ENCODE peak calls at places on chromosomes 12 and 14, in ten cellular contexts. One of them, this sample, is unnamed.

GRCh38 chr12:89663577-89664357 is 44.9 kb downstream of the ATP2B1 start:
- DNase-seq in body of pancreas: no peak
- DNase-seq in suprapubic skin: no peak
- DNase-seq in IMR-90: peak
- DNase-seq in erythroblast: peak
- DNase-seq in ovary: no peak
- DNase-seq in transverse colon: no peak
- DNase-seq in lower leg skin: no peak
- DNase-seq in GM12891: no peak
- DNase-seq in prostate gland: no peak
- DNase-seq in this sample: no peak

GRCh38 chr14:91509083-91509877 is 830 bp downstream of the PPP4R3A start:
- DNase-seq in body of pancreas: peak
- DNase-seq in suprapubic skin: peak
- DNase-seq in IMR-90: no peak
- DNase-seq in erythroblast: peak
- DNase-seq in ovary: peak
- DNase-seq in transverse colon: peak
- DNase-seq in lower leg skin: peak
- DNase-seq in GM12891: peak
- DNase-seq in prostate gland: peak
- DNase-seq in this sample: peak

GRCh38 chr12:45577844-45578399 is 151.6 kb upstream of the ARID2 start:
- DNase-seq in body of pancreas: no peak
- DNase-seq in suprapubic skin: no peak
- DNase-seq in IMR-90: no peak
- DNase-seq in erythroblast: no peak
- DNase-seq in ovary: no peak
- DNase-seq in transverse colon: no peak
- DNase-seq in lower leg skin: no peak
- DNase-seq in GM12891: no peak
- DNase-seq in prostate gland: no peak
- DNase-seq in this sample: no peak

GRCh38 chr12:62640910-62641448 is 174.4 kb downstream of the MON2 start:
- DNase-seq in body of pancreas: no peak
- DNase-seq in suprapubic skin: no peak
- DNase-seq in IMR-90: peak
- DNase-seq in erythroblast: no peak
- DNase-seq in ovary: no peak
- DNase-seq in transverse colon: no peak
- DNase-seq in lower leg skin: no peak
- DNase-seq in GM12891: peak
- DNase-seq in prostate gland: no peak
- DNase-seq in this sample: no peak

GRCh38 chr12:12645485-12645884 is 33.8 kb downstream of the CREBL2 start:
- DNase-seq in body of pancreas: peak
- DNase-seq in suprapubic skin: no peak
- DNase-seq in IMR-90: peak
- DNase-seq in erythroblast: peak
- DNase-seq in ovary: no peak
- DNase-seq in transverse colon: peak
- DNase-seq in lower leg skin: no peak
- DNase-seq in GM12891: no peak
- DNase-seq in prostate gland: no peak
- DNase-seq in this sample: no peak

GRCh38 chr14:89249296-89249565 is 167.8 kb downstream of the FOXN3 start:
- DNase-seq in body of pancreas: no peak
- DNase-seq in suprapubic skin: no peak
- DNase-seq in IMR-90: peak
- DNase-seq in erythroblast: no peak
- DNase-seq in ovary: no peak
- DNase-seq in transverse colon: no peak
- DNase-seq in lower leg skin: no peak
- DNase-seq in GM12891: no peak
- DNase-seq in prostate gland: no peak
- DNase-seq in this sample: no peak

GRCh38 chr12:45762185-45763110 is 32.9 kb downstream of the ARID2 start:
- DNase-seq in body of pancreas: no peak
- DNase-seq in suprapubic skin: no peak
- DNase-seq in IMR-90: peak
- DNase-seq in erythroblast: peak
- DNase-seq in ovary: no peak
- DNase-seq in transverse colon: no peak
- DNase-seq in lower leg skin: no peak
- DNase-seq in GM12891: no peak
- DNase-seq in prostate gland: peak
- DNase-seq in this sample: no peak

GRCh38 chr14:73492661-73493060 is 1.9 kb downstream of the RIOX1 start:
- DNase-seq in body of pancreas: no peak
- DNase-seq in suprapubic skin: no peak
- DNase-seq in IMR-90: no peak
- DNase-seq in erythroblast: peak
- DNase-seq in ovary: no peak
- DNase-seq in transverse colon: no peak
- DNase-seq in lower leg skin: no peak
- DNase-seq in GM12891: no peak
- DNase-seq in prostate gland: no peak
- DNase-seq in this sample: no peak

GRCh38 chr12:55072093-55072492 is 52.3 kb downstream of the NEUROD4 start:
- DNase-seq in body of pancreas: peak
- DNase-seq in suprapubic skin: no peak
- DNase-seq in IMR-90: no peak
- DNase-seq in erythroblast: peak
- DNase-seq in ovary: no peak
- DNase-seq in transverse colon: peak
- DNase-seq in lower leg skin: no peak
- DNase-seq in GM12891: no peak
- DNase-seq in prostate gland: peak
- DNase-seq in this sample: no peak

GRCh38 chr14:53615254-53615653 is 341.4 kb downstream of the BMP4 start:
- DNase-seq in body of pancreas: no peak
- DNase-seq in suprapubic skin: no peak
- DNase-seq in IMR-90: no peak
- DNase-seq in erythroblast: no peak
- DNase-seq in ovary: no peak
- DNase-seq in transverse colon: no peak
- DNase-seq in lower leg skin: no peak
- DNase-seq in GM12891: no peak
- DNase-seq in prostate gland: no peak
- DNase-seq in this sample: no peak

GRCh38 chr14:53608369-53608768 is 348.3 kb downstream of the BMP4 start:
- DNase-seq in body of pancreas: no peak
- DNase-seq in suprapubic skin: peak
- DNase-seq in IMR-90: no peak
- DNase-seq in erythroblast: no peak
- DNase-seq in ovary: no peak
- DNase-seq in transverse colon: peak
- DNase-seq in lower leg skin: peak
- DNase-seq in GM12891: no peak
- DNase-seq in prostate gland: no peak
- DNase-seq in this sample: peak

GRCh38 chr14:53610947-53611346 is 345.7 kb downstream of the BMP4 start:
- DNase-seq in body of pancreas: no peak
- DNase-seq in suprapubic skin: no peak
- DNase-seq in IMR-90: no peak
- DNase-seq in erythroblast: no peak
- DNase-seq in ovary: no peak
- DNase-seq in transverse colon: no peak
- DNase-seq in lower leg skin: no peak
- DNase-seq in GM12891: no peak
- DNase-seq in prostate gland: no peak
- DNase-seq in this sample: no peak

GRCh38 chr14:53609009-53609408 is 347.6 kb downstream of the BMP4 start:
- DNase-seq in body of pancreas: no peak
- DNase-seq in suprapubic skin: no peak
- DNase-seq in IMR-90: no peak
- DNase-seq in erythroblast: no peak
- DNase-seq in ovary: no peak
- DNase-seq in transverse colon: no peak
- DNase-seq in lower leg skin: no peak
- DNase-seq in GM12891: no peak
- DNase-seq in prostate gland: no peak
- DNase-seq in this sample: no peak

GRCh38 chr14:53613404-53614253 is 343.0 kb downstream of the BMP4 start:
- DNase-seq in body of pancreas: peak
- DNase-seq in suprapubic skin: no peak
- DNase-seq in IMR-90: peak
- DNase-seq in erythroblast: no peak
- DNase-seq in ovary: no peak
- DNase-seq in transverse colon: peak
- DNase-seq in lower leg skin: no peak
- DNase-seq in GM12891: peak
- DNase-seq in prostate gland: no peak
- DNase-seq in this sample: no peak
- TF ChIP-seq POLR2A in body of pancreas: peak
- TF ChIP-seq POLR2A in suprapubic skin: no peak
- TF ChIP-seq POLR2A in IMR-90: no peak
- TF ChIP-seq POLR2A in erythroblast: no peak
- TF ChIP-seq POLR2A in ovary: no peak
- TF ChIP-seq POLR2A in transverse colon: no peak
- TF ChIP-seq POLR2A in lower leg skin: no peak
- TF ChIP-seq POLR2A in GM12891: peak
- TF ChIP-seq POLR2A in prostate gland: no peak
- TF ChIP-seq POLR2A in this sample: no peak

GRCh38 chr12:56189336-56189917 is at the start of gene SMARCC2:
- DNase-seq in body of pancreas: peak
- DNase-seq in suprapubic skin: peak
- DNase-seq in IMR-90: peak
- DNase-seq in erythroblast: peak
- DNase-seq in ovary: peak
- DNase-seq in transverse colon: peak
- DNase-seq in lower leg skin: peak
- DNase-seq in GM12891: peak
- DNase-seq in prostate gland: peak
- DNase-seq in this sample: peak

GRCh38 chr12:56188786-56189335 is 422 bp downstream of the SMARCC2 start:
- DNase-seq in body of pancreas: no peak
- DNase-seq in suprapubic skin: no peak
- DNase-seq in IMR-90: no peak
- DNase-seq in erythroblast: no peak
- DNase-seq in ovary: peak
- DNase-seq in transverse colon: no peak
- DNase-seq in lower leg skin: no peak
- DNase-seq in GM12891: peak
- DNase-seq in prostate gland: peak
- DNase-seq in this sample: no peak

GRCh38 chr12:56190695-56191155 is 1.4 kb upstream of the SMARCC2 start:
- DNase-seq in body of pancreas: no peak
- DNase-seq in suprapubic skin: no peak
- DNase-seq in IMR-90: no peak
- DNase-seq in erythroblast: no peak
- DNase-seq in ovary: no peak
- DNase-seq in transverse colon: no peak
- DNase-seq in lower leg skin: no peak
- DNase-seq in GM12891: no peak
- DNase-seq in prostate gland: no peak
- DNase-seq in this sample: no peak

GRCh38 chr12:56188116-56188785 is 1.0 kb downstream of the SMARCC2 start:
- DNase-seq in body of pancreas: no peak
- DNase-seq in suprapubic skin: no peak
- DNase-seq in IMR-90: no peak
- DNase-seq in erythroblast: peak
- DNase-seq in ovary: no peak
- DNase-seq in transverse colon: no peak
- DNase-seq in lower leg skin: no peak
- DNase-seq in GM12891: no peak
- DNase-seq in prostate gland: no peak
- DNase-seq in this sample: no peak

GRCh38 chr12:56189918-56190694 is 823 bp upstream of the SMARCC2 start:
- DNase-seq in body of pancreas: peak
- DNase-seq in suprapubic skin: peak
- DNase-seq in IMR-90: peak
- DNase-seq in erythroblast: peak
- DNase-seq in ovary: peak
- DNase-seq in transverse colon: peak
- DNase-seq in lower leg skin: peak
- DNase-seq in GM12891: peak
- DNase-seq in prostate gland: peak
- DNase-seq in this sample: peak
- TF ChIP-seq POLR2A in body of pancreas: peak
- TF ChIP-seq POLR2A in suprapubic skin: no peak
- TF ChIP-seq POLR2A in IMR-90: no peak
- TF ChIP-seq POLR2A in erythroblast: peak
- TF ChIP-seq POLR2A in ovary: no peak
- TF ChIP-seq POLR2A in transverse colon: peak
- TF ChIP-seq POLR2A in lower leg skin: no peak
- TF ChIP-seq POLR2A in GM12891: no peak
- TF ChIP-seq POLR2A in prostate gland: no peak
- TF ChIP-seq POLR2A in this sample: no peak

GRCh38 chr12:67437011-67437410 is 167.9 kb downstream of the CAND1 start:
- DNase-seq in body of pancreas: no peak
- DNase-seq in suprapubic skin: no peak
- DNase-seq in IMR-90: no peak
- DNase-seq in erythroblast: no peak
- DNase-seq in ovary: no peak
- DNase-seq in transverse colon: no peak
- DNase-seq in lower leg skin: no peak
- DNase-seq in GM12891: no peak
- DNase-seq in prostate gland: no peak
- DNase-seq in this sample: no peak

GRCh38 chr12:67442347-67442841 is 173.2 kb downstream of the CAND1 start:
- DNase-seq in body of pancreas: peak
- DNase-seq in suprapubic skin: no peak
- DNase-seq in IMR-90: no peak
- DNase-seq in erythroblast: no peak
- DNase-seq in ovary: no peak
- DNase-seq in transverse colon: peak
- DNase-seq in lower leg skin: no peak
- DNase-seq in GM12891: no peak
- DNase-seq in prostate gland: no peak
- DNase-seq in this sample: peak

GRCh38 chr12:67441736-67442346 is 172.7 kb downstream of the CAND1 start:
- DNase-seq in body of pancreas: peak
- DNase-seq in suprapubic skin: peak
- DNase-seq in IMR-90: peak
- DNase-seq in erythroblast: peak
- DNase-seq in ovary: peak
- DNase-seq in transverse colon: peak
- DNase-seq in lower leg skin: peak
- DNase-seq in GM12891: no peak
- DNase-seq in prostate gland: peak
- DNase-seq in this sample: peak

GRCh38 chr12:67442896-67443295 is 173.7 kb downstream of the CAND1 start:
- DNase-seq in body of pancreas: no peak
- DNase-seq in suprapubic skin: no peak
- DNase-seq in IMR-90: no peak
- DNase-seq in erythroblast: no peak
- DNase-seq in ovary: no peak
- DNase-seq in transverse colon: no peak
- DNase-seq in lower leg skin: no peak
- DNase-seq in GM12891: no peak
- DNase-seq in prostate gland: no peak
- DNase-seq in this sample: no peak

GRCh38 chr12:67439611-67440010 is 170.5 kb downstream of the CAND1 start:
- DNase-seq in body of pancreas: no peak
- DNase-seq in suprapubic skin: no peak
- DNase-seq in IMR-90: no peak
- DNase-seq in erythroblast: no peak
- DNase-seq in ovary: no peak
- DNase-seq in transverse colon: no peak
- DNase-seq in lower leg skin: no peak
- DNase-seq in GM12891: no peak
- DNase-seq in prostate gland: no peak
- DNase-seq in this sample: no peak
- TF ChIP-seq POLR2A in body of pancreas: no peak
- TF ChIP-seq POLR2A in suprapubic skin: no peak
- TF ChIP-seq POLR2A in IMR-90: no peak
- TF ChIP-seq POLR2A in erythroblast: no peak
- TF ChIP-seq POLR2A in ovary: no peak
- TF ChIP-seq POLR2A in transverse colon: no peak
- TF ChIP-seq POLR2A in lower leg skin: no peak
- TF ChIP-seq POLR2A in GM12891: no peak
- TF ChIP-seq POLR2A in prostate gland: no peak
- TF ChIP-seq POLR2A in this sample: no peak

GRCh38 chr12:49827351-49828099 is 688 bp downstream of the NCKAP5L start:
- DNase-seq in body of pancreas: peak
- DNase-seq in suprapubic skin: peak
- DNase-seq in IMR-90: peak
- DNase-seq in erythroblast: no peak
- DNase-seq in ovary: peak
- DNase-seq in transverse colon: peak
- DNase-seq in lower leg skin: peak
- DNase-seq in GM12891: peak
- DNase-seq in prostate gland: peak
- DNase-seq in this sample: peak
- TF ChIP-seq POLR2A in body of pancreas: peak
- TF ChIP-seq POLR2A in suprapubic skin: no peak
- TF ChIP-seq POLR2A in IMR-90: no peak
- TF ChIP-seq POLR2A in erythroblast: no peak
- TF ChIP-seq POLR2A in ovary: no peak
- TF ChIP-seq POLR2A in transverse colon: no peak
- TF ChIP-seq POLR2A in lower leg skin: no peak
- TF ChIP-seq POLR2A in GM12891: no peak
- TF ChIP-seq POLR2A in prostate gland: no peak
- TF ChIP-seq POLR2A in this sample: no peak